ENCODE peak calls at places on chromosomes 6 and 20, in four cellular contexts. Z is right lobe of liver, N is body of pancreas, R is H1. F is an unnamed sample.

GRCh38 chr6:16762265-16762546 is 946 bp upstream of the ATXN1 start:
- DNase-seq in Z (no peak), N (no peak), R (no peak), F (no peak)

GRCh38 chr6:52157301-52157930 is 28.8 kb upstream of the IL17A start:
- DNase-seq in R (no peak), N (no peak), Z (no peak), F (no peak)

GRCh38 chr6:139423970-139424667 is 49.7 kb upstream of the CITED2 start:
- DNase-seq in Z (no peak), N (no peak), R (no peak), F (no peak)

GRCh38 chr20:859661-860294 is 26.3 kb downstream of the FAM110A start:
- DNase-seq in N (no peak), Z (no peak), R (no peak), F (no peak)

GRCh38 chr20:53829706-53830521 is 236.3 kb upstream of the ZNF217 start:
- DNase-seq in N (no peak), R (no peak), Z (no peak), F (peak; percentile 69)

GRCh38 chr20:23100754-23101107 is 14.6 kb upstream of the CD93 start:
- DNase-seq in Z (no peak), N (no peak), R (no peak), F (no peak)

GRCh38 chr6:69706724-69707123 is 90.1 kb downstream of the LMBRD1 start:
- DNase-seq in N (no peak), Z (no peak), R (no peak), F (no peak)

GRCh38 chr6:88141641-88142298 is 24.4 kb downstream of the CNR1 start:
- DNase-seq in Z (no peak), N (no peak), R (no peak), F (peak; percentile 71)

GRCh38 chr6:16688984-16689636 is 72.2 kb downstream of the ATXN1 start:
- DNase-seq in R (no peak), N (no peak), Z (no peak), F (no peak)

GRCh38 chr6:139342957-139343750 is 31.3 kb downstream of the CITED2 start:
- DNase-seq in R (no peak), Z (no peak), N (no peak), F (no peak)

GRCh38 chr6:28206527-28207243 is 18.4 kb upstream of the ZSCAN9 start:
- DNase-seq in N (no peak), Z (no peak), R (no peak), F (no peak)

GRCh38 chr20:63694596-63695418 is 1.6 kb upstream of the TNFRSF6B start:
- DNase-seq in Z (peak; percentile 36), R (no peak), N (no peak), F (peak; percentile 48)

GRCh38 chr6:71194730-71195129 is 93.9 kb upstream of the OGFRL1 start:
- DNase-seq in N (no peak), Z (no peak), R (no peak), F (no peak)

GRCh38 chr20:9353916-9354276 is 160.5 kb upstream of the LAMP5 start:
- DNase-seq in N (no peak), Z (no peak), R (no peak), F (no peak)

GRCh38 chr6:68196645-68197044 is 438.4 kb upstream of the ADGRB3 start:
- DNase-seq in R (no peak), Z (no peak), N (no peak), F (no peak)

GRCh38 chr20:47334022-47334551 is 22.4 kb downstream of the ZMYND8 start:
- DNase-seq in Z (peak; percentile 35), R (no peak), N (no peak), F (peak; percentile 69)

GRCh38 chr6:43269273-43270007 is 26.2 kb downstream of the TTBK1 start:
- DNase-seq in N (peak; percentile 43), Z (peak; percentile 87), R (no peak), F (peak; percentile 81)

GRCh38 chr6:108039681-108040080 is 34.9 kb downstream of the OSTM1 start:
- DNase-seq in Z (no peak), R (no peak), N (no peak), F (no peak)

GRCh38 chr6:36717231-36717825 is 19.7 kb downstream of the RAB44 start:
- DNase-seq in R (no peak), N (no peak), Z (no peak), F (peak; percentile 34)

GRCh38 chr6:110329729-110330436 is 28.3 kb downstream of the METTL24 start:
- DNase-seq in R (no peak), Z (no peak), N (peak; percentile 19), F (no peak)

GRCh38 chr6:110331383-110331782 is 26.8 kb downstream of the METTL24 start:
- DNase-seq in Z (no peak), N (no peak), R (no peak), F (no peak)

GRCh38 chr6:110331816-110332215 is 26.3 kb downstream of the METTL24 start:
- DNase-seq in R (no peak), Z (no peak), N (no peak), F (no peak)

GRCh38 chr6:110328231-110328630 is 29.9 kb downstream of the METTL24 start:
- DNase-seq in N (no peak), Z (no peak), R (no peak), F (no peak)

DNA sequence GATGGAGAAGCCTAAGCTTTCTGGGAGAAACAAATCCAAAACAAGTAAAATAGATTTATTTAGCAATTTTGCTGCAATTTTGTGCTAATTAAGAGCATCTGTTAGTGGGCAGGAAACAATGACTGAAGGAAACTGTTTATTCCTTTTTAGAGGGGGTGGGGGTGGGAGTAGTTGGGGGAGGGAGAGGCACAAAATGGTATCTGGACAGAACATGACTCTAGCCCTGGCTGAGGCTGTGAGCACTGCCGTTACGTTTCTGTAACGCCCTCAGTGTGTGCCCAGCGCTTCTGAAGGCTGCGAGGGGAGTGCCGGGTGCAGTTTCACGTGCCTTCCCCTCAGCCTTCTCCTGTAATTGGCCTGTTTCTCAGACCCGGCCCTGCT is 28.8 kb downstream of the METTL24 start:
- DNase-seq in R (no peak), N (no peak), Z (no peak), F (no peak)
- H3K27ac ChIP-seq in R (no peak overlapping the region), N (peak overlapping the region; percentile 79), Z (no peak overlapping the region), F (no peak overlapping the region)

GRCh38 chr6:143973097-143973979 is 34.7 kb downstream of the PLAGL1 start:
- DNase-seq in N (no peak), R (peak; percentile 90), Z (no peak), F (no peak)

GRCh38 chr6:143974089-143974488 is 34.0 kb downstream of the PLAGL1 start:
- DNase-seq in N (no peak), R (no peak), Z (no peak), F (no peak)

GRCh38 chr6:143969077-143969476 is 39.0 kb downstream of the PLAGL1 start:
- DNase-seq in Z (no peak), N (no peak), R (no peak), F (no peak)

GRCh38 chr6:143970827-143971226 is 37.2 kb downstream of the PLAGL1 start:
- DNase-seq in Z (no peak), N (no peak), R (no peak), F (no peak)

GRCh38 chr6:143971453-143971852 is 36.6 kb downstream of the PLAGL1 start:
- DNase-seq in Z (no peak), R (no peak), N (no peak), F (no peak)
- H3K4me3 ChIP-seq in Z (no peak overlapping the region), R (no peak overlapping the region), N (no peak overlapping the region), F (no peak overlapping the region)

DNA sequence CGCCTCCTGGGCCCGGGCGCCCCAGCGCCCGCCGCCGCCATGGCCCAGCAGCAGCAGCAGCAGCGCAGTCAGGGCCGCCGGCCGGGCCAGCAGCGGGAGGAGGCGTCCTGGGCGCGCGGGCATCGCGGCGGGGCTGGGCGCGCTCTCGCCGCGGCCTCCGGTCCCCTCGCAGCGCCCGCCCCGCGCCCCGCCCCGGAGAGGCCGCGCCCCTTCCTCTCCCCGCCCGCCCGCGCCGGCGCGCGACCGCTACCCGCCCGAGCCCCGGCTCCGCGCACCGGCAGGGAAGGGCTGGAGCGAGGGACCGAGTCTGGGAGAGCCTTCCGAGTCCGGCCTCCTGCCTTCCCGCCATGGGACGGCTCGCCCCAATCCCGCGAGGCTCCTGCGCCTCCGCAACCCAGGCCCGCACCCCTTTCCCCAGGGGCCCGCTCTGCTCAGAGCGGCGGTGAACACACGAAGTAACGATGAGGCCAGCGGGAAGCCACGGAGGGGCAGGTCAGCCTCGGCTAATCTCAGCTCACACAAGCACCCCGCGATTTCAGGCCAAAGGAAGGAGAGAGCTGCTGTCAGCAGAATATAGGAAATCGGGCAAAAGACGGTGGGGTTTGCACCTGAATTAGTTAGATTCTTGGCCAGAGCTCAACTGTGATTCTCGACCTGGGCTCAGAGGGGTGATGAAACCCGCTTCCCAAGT is at the start of gene TXNDC5:
- DNase-seq in R (no peak), Z (peak; percentile 91), N (peak; percentile 83), F (peak; percentile 72)
- TF ChIP-seq POLR2A in R (peak; percentile 59), Z (peak; percentile 76), N (peak; percentile 40), F (no peak)

GRCh38 chr20:48845721-48846306 is 18.0 kb upstream of the PREX1 start:
- DNase-seq in R (no peak), N (no peak), Z (no peak), F (no peak)

GRCh38 chr20:48841196-48841860 is 13.5 kb upstream of the PREX1 start:
- DNase-seq in N (no peak), R (no peak), Z (no peak), F (no peak)

GRCh38 chr20:48841861-48842529 is 14.2 kb upstream of the PREX1 start:
- DNase-seq in R (no peak), N (no peak), Z (no peak), F (no peak)

GRCh38 chr20:48845000-48845399 is 17.2 kb upstream of the PREX1 start:
- DNase-seq in R (no peak), Z (no peak), N (no peak), F (no peak)

DNA sequence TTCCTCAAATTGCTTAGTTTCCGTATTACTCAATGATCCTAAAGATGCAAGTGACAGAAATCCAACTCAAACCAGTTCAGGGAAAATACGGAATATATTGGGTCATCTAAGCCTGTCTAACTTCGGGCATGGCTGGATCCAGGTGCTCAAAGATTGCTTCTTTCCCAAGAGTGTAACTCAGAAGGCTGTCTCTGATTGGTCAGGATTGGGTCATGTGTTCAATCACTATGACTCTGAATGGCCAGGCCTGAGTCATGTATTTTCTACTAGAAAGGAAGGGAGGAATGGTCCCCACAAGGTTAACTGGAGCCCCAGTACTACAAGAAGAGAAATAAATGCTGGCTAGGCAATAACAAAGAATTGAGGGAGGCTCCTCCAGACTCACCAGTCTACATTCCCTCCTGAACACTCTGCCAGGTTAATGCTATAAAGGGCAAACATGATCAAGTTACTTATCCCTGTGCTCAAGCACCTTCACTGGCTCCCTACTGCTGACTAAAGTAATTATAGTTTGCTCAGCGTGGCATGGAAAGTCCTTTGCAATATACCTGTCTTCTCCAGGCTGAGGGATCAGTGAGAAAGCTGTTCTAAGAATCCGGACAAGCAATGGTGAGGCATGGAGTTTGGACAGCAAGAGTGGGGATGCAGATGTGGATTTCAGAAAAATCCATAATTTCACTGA is 15.5 kb upstream of the PREX1 start:
- DNase-seq in N (no peak), R (no peak), Z (no peak), F (no peak)
- H3K27ac ChIP-seq in N (no peak overlapping the region), R (no peak overlapping the region), Z (no peak overlapping the region), F (no peak overlapping the region)

GRCh38 chr6:79422666-79423065 is 114.6 kb downstream of the LCA5 start:
- DNase-seq in N (no peak), R (no peak), Z (no peak), F (no peak)
- H3K4me3 ChIP-seq in N (no peak overlapping the region), R (no peak overlapping the region), Z (no peak overlapping the region), F (no peak overlapping the region)